ENCODE peak calls at places on chromosome 16, in six cellular contexts. T, A, F, L, V and G are unnamed samples. For H3K4me1, the result is how much of the 10 kb centered on the place peaks cover.

GRCh38 chr16:5865231-5865630 is 767.6 kb upstream of the EEF2KMT start:
- DNase-seq in T (no peak), A (no peak), F (no peak), L (no peak), V (no peak), G (no peak)

GRCh38 chr16:73663720-73664119 is 615.8 kb upstream of the ZFHX3 start:
- DNase-seq in T (no peak), A (no peak), F (no peak), L (no peak), V (no peak), G (no peak)

GRCh38 chr16:13139661-13140241 is 238.4 kb downstream of the SHISA9 start:
- DNase-seq in T (peak), A (no peak), F (no peak), L (no peak), V (no peak), G (no peak)

GRCh38 chr16:84548508-84548907 is 44.0 kb upstream of the MEAK7 start:
- DNase-seq in T (no peak), A (no peak), F (no peak), L (no peak), V (no peak), G (no peak)

GRCh38 chr16:30494709-30495108 is 22.2 kb downstream of the ITGAL start:
- DNase-seq in T (no peak), A (no peak), F (no peak), L (no peak), V (no peak), G (no peak)

GRCh38 chr16:75239463-75240122 is 11.8 kb downstream of the BCAR1 start:
- DNase-seq in T (no peak), A (no peak), F (no peak), L (no peak), V (no peak), G (no peak)

GRCh38 chr16:82700541-82701240 is 73.9 kb downstream of the CDH13 start:
- DNase-seq in T (no peak), A (no peak), F (no peak), L (no peak), V (no peak), G (peak)

GRCh38 chr16:70522216-70523000 is 946 bp downstream of the COG4 start:
- DNase-seq in T (no peak), A (no peak), F (no peak), L (no peak), V (no peak), G (no peak)

GRCh38 chr16:24255446-24256352 is at the start of gene CACNG3:
- DNase-seq in T (peak), A (no peak), F (no peak), L (no peak), V (peak), G (peak)

GRCh38 chr16:66207139-66207863 is 159.2 kb upstream of the CDH5 start:
- DNase-seq in T (no peak), A (no peak), F (no peak), L (peak), V (no peak), G (peak)

GRCh38 chr16:57530531-57531252 is 5.7 kb downstream of the CCDC102A start:
- DNase-seq in T (no peak), A (no peak), F (no peak), L (no peak), V (no peak), G (no peak)

GRCh38 chr16:85256190-85256739 is 144.0 kb upstream of the CIBAR2 start:
- DNase-seq in T (no peak), A (no peak), F (no peak), L (no peak), V (no peak), G (no peak)

GRCh38 chr16:78742501-78743283 is 643.2 kb downstream of the WWOX start:
- DNase-seq in T (peak), A (no peak), F (no peak), L (no peak), V (no peak), G (no peak)

GRCh38 chr16:7679899-7680298 is 347.3 kb downstream of the RBFOX1 start:
- DNase-seq in T (no peak), A (no peak), F (no peak), L (no peak), V (no peak), G (no peak)

GRCh38 chr16:53132406-53132805 is 77.6 kb downstream of the CHD9 start:
- DNase-seq in T (no peak), A (no peak), F (no peak), L (no peak), V (no peak), G (peak)

GRCh38 chr16:56608876-56609462 is 585 bp downstream of the MT2A start:
- DNase-seq in T (no peak), A (no peak), F (no peak), L (no peak), V (no peak), G (peak)

GRCh38 chr16:83624436-83625120 is 183.2 kb upstream of the HSBP1 start:
- DNase-seq in T (no peak), A (no peak), F (no peak), L (no peak), V (no peak), G (no peak)

GRCh38 chr16:77470851-77471250 is 36.0 kb upstream of the ADAMTS18 start:
- DNase-seq in T (no peak), A (no peak), F (no peak), L (no peak), V (no peak), G (no peak)

GRCh38 chr16:67428146-67428731 is 2.7 kb upstream of the HSD11B2 start:
- DNase-seq in T (peak), A (peak), F (peak), L (peak), V (peak), G (peak)

GRCh38 chr16:52435573-52435972 is 111.4 kb downstream of the TOX3 start:
- DNase-seq in T (no peak), A (no peak), F (no peak), L (no peak), V (no peak), G (no peak)

GRCh38 chr16:4962716-4963115 is 4.6 kb downstream of the SEC14L5 start:
- DNase-seq in T (no peak), A (no peak), F (no peak), L (no peak), V (no peak), G (no peak)

GRCh38 chr16:22386976-22387375 is 12.6 kb upstream of the CDR2 start:
- DNase-seq in T (no peak), A (peak), F (no peak), L (no peak), V (no peak), G (peak)

GRCh38 chr16:67936876-67937605 is 391 bp upstream of the PSMB10 start:
- DNase-seq in T (no peak), A (peak), F (no peak), L (peak), V (no peak), G (peak)

GRCh38 chr16:67092227-67092626 is 17.5 kb upstream of the PHAF1 start:
- DNase-seq in T (no peak), A (no peak), F (peak), L (no peak), V (no peak), G (peak)

GRCh38 chr16:10613771-10614485 is 33.5 kb upstream of the EMP2 start:
- DNase-seq in T (no peak), A (no peak), F (no peak), L (no peak), V (no peak), G (no peak)

GRCh38 chr16:74650966-74651567 is 15.6 kb downstream of the RFWD3 start:
- DNase-seq in T (peak), A (peak), F (no peak), L (no peak), V (no peak), G (peak)

GRCh38 chr16:12833939-12834338 is 30.3 kb upstream of the CPPED1 start:
- DNase-seq in T (peak), A (peak), F (no peak), L (no peak), V (peak), G (peak)

GRCh38 chr16:46688101-46688656 is 799 bp downstream of the VPS35 start:
- DNase-seq in T (no peak), A (peak), F (peak), L (peak), V (no peak), G (no peak)

GRCh38 chr16:29674188-29674587 is 4.8 kb upstream of the QPRT start:
- DNase-seq in T (no peak), A (no peak), F (no peak), L (no peak), V (no peak), G (peak)

GRCh38 chr16:66800856-66801255 is 528 bp downstream of the TERB1 start:
- DNase-seq in T (no peak), A (no peak), F (no peak), L (no peak), V (no peak), G (no peak)

GRCh38 chr16:50781043-50781442 is 39.2 kb downstream of the CYLD start:
- DNase-seq in T (no peak), A (peak), F (peak), L (no peak), V (peak), G (peak)

GRCh38 chr16:66382966-66383299 is 16.4 kb downstream of the CDH5 start:
- DNase-seq in T (peak), A (peak), F (peak), L (no peak), V (no peak), G (peak)

GRCh38 chr16:27217256-27217655 is 13.9 kb downstream of the KDM8 start:
- DNase-seq in T (no peak), A (no peak), F (no peak), L (no peak), V (no peak), G (peak)

GRCh38 chr16:70529051-70529777 is 5.6 kb downstream of the SF3B3 start:
- DNase-seq in T (peak), A (peak), F (peak), L (no peak), V (no peak), G (peak)

DNA sequence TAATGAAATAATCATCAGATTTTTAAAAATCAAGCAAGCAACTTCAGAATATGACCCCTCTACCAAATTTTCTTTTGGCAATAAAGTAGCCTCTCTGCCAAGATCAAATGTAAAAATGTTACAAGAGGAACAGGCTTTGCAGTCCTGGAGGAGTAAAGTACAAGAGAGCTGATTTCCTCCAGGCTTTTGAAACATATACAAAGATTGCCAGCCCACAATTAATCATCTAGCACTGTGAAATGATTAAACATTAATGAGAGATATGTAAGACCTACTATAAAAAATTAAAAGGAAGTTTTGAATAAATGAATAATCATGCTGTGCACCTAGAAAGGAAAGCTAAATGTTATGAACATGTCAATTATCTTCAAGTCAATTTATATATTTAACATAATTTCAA is 26.3 kb downstream of the TXNDC11 start:
- DNase-seq in T (no peak), A (no peak), F (no peak), L (no peak), V (no peak), G (no peak)
- H3K4me1 ChIP-seq in T (under half), A (under half), F (under half), L (under half), V (under half), G (under half)

DNA sequence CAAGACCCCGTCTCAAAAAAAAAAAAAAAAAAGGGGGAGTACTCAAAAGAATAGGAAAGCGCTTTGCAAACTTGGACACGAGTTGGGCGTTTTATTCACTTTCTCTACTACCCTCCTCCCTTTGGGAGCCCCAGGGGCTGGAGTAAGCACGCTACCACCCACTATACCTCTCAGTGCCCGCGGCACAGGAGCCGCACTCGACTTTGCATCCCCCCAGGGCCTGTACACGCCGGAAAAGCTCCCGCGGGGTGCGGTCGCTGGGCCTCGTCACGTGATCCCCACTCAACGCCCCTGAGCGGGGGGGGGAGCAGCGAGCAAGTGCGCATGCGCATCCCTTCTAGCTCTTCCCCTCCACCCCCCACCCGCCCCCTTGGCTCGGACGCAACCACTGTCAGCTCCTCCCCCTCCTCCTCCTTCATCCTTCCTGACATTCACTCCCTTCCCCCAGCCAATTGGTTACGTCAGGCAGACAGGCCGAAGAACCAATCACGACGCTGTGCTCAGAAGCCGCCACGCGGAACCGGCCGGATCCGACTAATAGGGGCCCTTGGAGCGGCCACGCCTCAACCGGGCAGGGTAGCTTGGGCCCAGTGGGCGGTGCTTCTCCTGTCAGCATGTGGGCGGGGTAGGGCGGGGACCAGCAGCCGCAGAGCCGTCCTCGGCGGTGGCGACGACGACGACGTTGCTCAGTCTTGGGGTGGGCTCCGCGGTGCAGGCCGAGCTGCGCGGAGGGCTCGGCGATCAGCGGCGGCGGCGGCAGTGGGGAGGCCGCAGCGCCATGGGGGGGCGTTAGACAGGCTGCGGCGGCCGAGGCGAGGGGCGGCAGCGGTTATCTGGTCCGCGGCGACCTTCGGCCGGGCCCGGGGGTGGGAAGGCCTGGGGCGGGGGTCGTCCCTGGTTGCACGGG is at the start of gene HAPSTR1:
- DNase-seq in T (peak), A (peak), F (peak), L (peak), V (peak), G (peak)
- H3K4me1 ChIP-seq in T (under half), A (under half), F (under half), L (under half), V (under half), G (under half)

GRCh38 chr16:88807626-88808453 is 3.9 kb downstream of the APRT start:
- DNase-seq in T (no peak), A (no peak), F (no peak), L (no peak), V (no peak), G (no peak)
- H3K4me1 ChIP-seq in T (under half), A (under half), F (under half), L (under half), V (under half), G (under half)

GRCh38 chr16:81593481-81593880 is 148.9 kb downstream of the CMIP start:
- DNase-seq in T (no peak), A (no peak), F (peak), L (no peak), V (no peak), G (no peak)

GRCh38 chr16:81590714-81591537 is 146.3 kb downstream of the CMIP start:
- DNase-seq in T (no peak), A (no peak), F (no peak), L (no peak), V (no peak), G (no peak)

GRCh38 chr16:81589975-81590650 is 145.5 kb downstream of the CMIP start:
- DNase-seq in T (no peak), A (no peak), F (no peak), L (no peak), V (no peak), G (no peak)

GRCh38 chr16:81592353-81592866 is 147.8 kb downstream of the CMIP start:
- DNase-seq in T (peak), A (no peak), F (no peak), L (no peak), V (no peak), G (no peak)

DNA sequence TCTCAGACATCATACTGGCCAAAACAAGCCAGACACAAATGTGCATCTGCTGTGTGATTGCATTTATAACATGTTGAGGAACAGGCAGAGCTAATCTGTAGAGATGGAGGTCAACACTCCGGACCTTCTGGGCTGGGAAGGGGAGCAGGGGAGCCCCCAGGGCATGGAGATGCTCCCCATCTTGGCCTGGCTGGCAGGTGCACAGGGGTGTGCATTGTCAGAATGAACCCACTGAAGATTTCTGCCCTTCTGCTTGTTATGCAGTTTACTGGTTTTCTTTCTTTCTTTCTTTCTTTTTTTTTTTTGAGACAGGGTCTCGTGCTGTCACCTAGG is 146.9 kb downstream of the CMIP start:
- DNase-seq in T (no peak), A (no peak), F (no peak), L (no peak), V (no peak), G (no peak)
- H3K4me1 ChIP-seq in T (under half), A (under half), F (under half), L (under half), V (under half), G (under half)

GRCh38 chr16:87459027-87459426 is 33.8 kb downstream of the ZCCHC14 start:
- DNase-seq in T (no peak), A (no peak), F (no peak), L (no peak), V (no peak), G (no peak)

GRCh38 chr16:87459833-87460232 is 33.0 kb downstream of the ZCCHC14 start:
- DNase-seq in T (no peak), A (no peak), F (no peak), L (no peak), V (no peak), G (no peak)

GRCh38 chr16:87458424-87458915 is 34.4 kb downstream of the ZCCHC14 start:
- DNase-seq in T (no peak), A (no peak), F (no peak), L (no peak), V (no peak), G (no peak)

GRCh38 chr16:87461466-87461975 is 31.3 kb downstream of the ZCCHC14 start:
- DNase-seq in T (peak), A (peak), F (peak), L (peak), V (peak), G (peak)

GRCh38 chr16:87460936-87461335 is 31.9 kb downstream of the ZCCHC14 start:
- DNase-seq in T (no peak), A (no peak), F (no peak), L (no peak), V (no peak), G (no peak)
- H3K4me1 ChIP-seq in T (under half), A (under half), F (under half), L (under half), V (under half), G (half or more)

DNA sequence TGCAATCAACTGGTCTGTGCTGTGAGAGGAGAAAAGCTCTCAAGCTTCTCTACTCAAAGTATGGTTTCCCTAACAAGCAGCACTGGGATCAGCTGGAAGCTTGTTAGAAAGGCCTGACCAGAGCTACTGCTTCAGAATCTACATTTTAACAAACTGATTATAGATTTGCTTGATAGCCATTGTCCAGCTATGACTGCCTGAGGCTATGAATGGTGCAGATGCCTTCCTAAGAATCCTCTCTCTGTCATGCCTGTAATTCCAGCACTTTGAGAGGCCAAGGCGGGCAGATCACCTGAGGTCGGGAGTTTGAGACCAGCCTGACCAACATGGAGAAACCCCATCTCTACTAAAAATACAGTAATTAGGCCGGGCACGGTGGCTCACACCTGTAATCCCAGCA is 28.6 kb downstream of the PKD1L3 start:
- DNase-seq in T (no peak), A (no peak), F (no peak), L (no peak), V (no peak), G (no peak)
- H3K4me1 ChIP-seq in T (under half), A (under half), F (under half), L (under half), V (under half), G (under half)

GRCh38 chr16:81472391-81472790 is 27.8 kb downstream of the CMIP start:
- DNase-seq in T (no peak), A (no peak), F (no peak), L (no peak), V (no peak), G (no peak)
- H3K4me1 ChIP-seq in T (under half), A (under half), F (under half), L (under half), V (under half), G (under half)